ENCODE peak calls at places on chromosomes 7 and 10, in six cellular contexts. I, C, G, K, U and H are unnamed samples.

GRCh38 chr10:100908378-100908777 is 4.4 kb upstream of the SLF2 start:
- DNase-seq in K (no peak), C (no peak), G (no peak), I (no peak), U (no peak), H (no peak)

GRCh38 chr7:150368884-150369739 is 490 bp downstream of the REPIN1 start:
- DNase-seq in U (peak), G (peak), C (peak), I (peak), K (peak), H (no peak)

GRCh38 chr10:64515975-64516699 is 994.9 kb downstream of the REEP3 start:
- DNase-seq in U (no peak), K (no peak), I (no peak), C (no peak), G (no peak), H (no peak)

GRCh38 chr7:155198901-155199845 is 98.5 kb upstream of the INSIG1 start:
- DNase-seq in K (no peak), C (peak), U (no peak), I (no peak), G (no peak), H (no peak)

GRCh38 chr10:63247771-63248170 is 114.6 kb downstream of the NRBF2 start:
- DNase-seq in I (no peak), C (no peak), G (no peak), K (no peak), U (no peak), H (no peak)

GRCh38 chr7:4607321-4607729 is 74.8 kb upstream of the FOXK1 start:
- DNase-seq in K (no peak), G (peak), I (no peak), C (no peak), U (no peak), H (no peak)

GRCh38 chr7:43211276-43211675 is 98.8 kb downstream of the HECW1 start:
- DNase-seq in G (peak), U (no peak), I (no peak), C (no peak), K (no peak), H (no peak)

GRCh38 chr7:155580367-155580766 is 34.0 kb upstream of the CNPY1 start:
- DNase-seq in U (no peak), G (no peak), K (no peak), C (no peak), I (no peak), H (no peak)

GRCh38 chr7:6652446-6653011 is 15.4 kb downstream of the ZNF316 start:
- DNase-seq in I (peak), U (no peak), G (no peak), K (no peak), C (no peak), H (no peak)

GRCh38 chr7:132785861-132786260 is 209.6 kb upstream of the PLXNA4 start:
- DNase-seq in U (no peak), I (no peak), K (no peak), G (no peak), C (no peak), H (no peak)

GRCh38 chr7:91512958-91513357 is 248.7 kb downstream of the FZD1 start:
- DNase-seq in G (no peak), K (no peak), U (no peak), C (no peak), I (no peak), H (no peak)

GRCh38 chr10:78236416-78237015 is 202.9 kb downstream of the RPS24 start:
- DNase-seq in G (no peak), C (no peak), K (no peak), U (no peak), I (no peak), H (no peak)

GRCh38 chr10:86389441-86390193 is 23.0 kb upstream of the GRID1 start:
- DNase-seq in I (no peak), K (peak), C (peak), G (peak), U (peak), H (no peak)

GRCh38 chr10:133537551-133538545 is 10.7 kb downstream of the CYP2E1 start:
- DNase-seq in C (no peak), U (no peak), G (no peak), K (no peak), I (no peak), H (no peak)

GRCh38 chr10:132310701-132311337 is 3.1 kb upstream of the STK32C start:
- DNase-seq in C (no peak), K (no peak), I (peak), U (no peak), G (no peak), H (no peak)

GRCh38 chr10:79333513-79333912 is 13.8 kb upstream of the PPIF start:
- DNase-seq in G (no peak), K (no peak), U (no peak), I (no peak), C (peak), H (no peak)

GRCh38 chr7:74226633-74227032 is 16.8 kb downstream of the LAT2 start:
- DNase-seq in I (no peak), C (no peak), U (no peak), G (no peak), K (no peak), H (no peak)

GRCh38 chr7:129707910-129708490 is 96.5 kb downstream of the NRF1 start:
- DNase-seq in C (no peak), U (no peak), G (no peak), K (no peak), I (no peak), H (no peak)

GRCh38 chr10:43305881-43306280 is 39.0 kb upstream of the RASGEF1A start:
- DNase-seq in K (no peak), C (peak), U (no peak), I (no peak), G (no peak), H (no peak)

GRCh38 chr10:13201132-13201531 is 33.0 kb downstream of the UCMA start:
- DNase-seq in C (no peak), G (no peak), U (no peak), I (no peak), K (no peak), H (peak)

GRCh38 chr7:38478404-38478803 is 152.8 kb downstream of the AMPH start:
- DNase-seq in U (no peak), C (no peak), K (no peak), I (no peak), G (no peak), H (peak)

GRCh38 chr7:28096713-28097112 is 83.9 kb downstream of the JAZF1 start:
- DNase-seq in G (peak), U (peak), C (peak), I (no peak), K (no peak), H (no peak)

GRCh38 chr7:80224416-80224815 is 89.8 kb downstream of the GNAI1 start:
- DNase-seq in K (no peak), U (no peak), I (no peak), G (no peak), C (no peak), H (no peak)

GRCh38 chr7:65216469-65216868 is 157.2 kb upstream of the ZNF92 start:
- DNase-seq in I (peak), G (peak), C (peak), U (no peak), K (peak), H (peak)

GRCh38 chr7:473211-473734 is 46.4 kb downstream of the PDGFA start:
- DNase-seq in U (no peak), G (no peak), C (no peak), K (peak), I (no peak), H (no peak)

GRCh38 chr7:124813962-124814798 is 48.6 kb upstream of the GPR37 start:
- DNase-seq in I (no peak), K (no peak), U (no peak), C (no peak), G (no peak), H (no peak)

GRCh38 chr7:129006636-129007414 is 48.1 kb downstream of the TNPO3 start:
- DNase-seq in U (no peak), C (no peak), I (no peak), G (no peak), K (no peak), H (no peak)

GRCh38 chr10:11149499-11149898 is 131.8 kb downstream of the CELF2 start:
- DNase-seq in C (no peak), G (no peak), U (no peak), I (no peak), K (no peak), H (no peak)

GRCh38 chr7:16421333-16422099 is at the start of gene CRPPA:
- DNase-seq in I (peak), U (no peak), C (peak), G (peak), K (peak), H (peak)

GRCh38 chr7:98357751-98358161 is 43.1 kb downstream of the BAIAP2L1 start:
- DNase-seq in U (no peak), I (no peak), K (no peak), C (peak), G (no peak), H (no peak)

GRCh38 chr10:71319042-71319799 is at the start of gene SLC29A3:
- DNase-seq in G (peak), C (peak), U (peak), K (peak), I (peak), H (no peak)

GRCh38 chr10:12710594-12711343 is 290.7 kb downstream of the CCDC3 start:
- DNase-seq in C (peak), G (peak), U (peak), I (peak), K (peak), H (no peak)

DNA sequence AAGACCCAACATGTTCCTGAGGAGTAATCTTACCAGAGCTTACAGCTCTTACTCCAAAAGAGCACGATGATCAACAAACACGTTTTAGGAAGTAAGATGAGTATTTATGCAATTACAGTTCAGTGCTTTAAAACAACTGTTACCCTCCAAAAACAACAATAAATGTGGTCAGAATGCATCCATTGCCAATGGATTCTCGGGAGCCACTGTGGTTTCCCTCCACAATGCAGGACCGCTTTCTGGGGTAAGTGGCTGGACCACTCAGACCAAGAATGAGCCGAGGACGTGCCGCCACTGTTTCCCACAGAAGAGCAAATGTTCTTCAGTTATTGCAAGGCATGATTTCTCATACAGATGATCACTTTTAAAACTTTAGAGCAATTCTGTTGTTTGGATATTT is 232.3 kb upstream of the MKLN1 start:
- DNase-seq in C (peak), U (no peak), G (no peak), K (no peak), I (no peak), H (no peak)
- H3K27ac ChIP-seq in C (no peak), U (no peak), G (no peak), K (no peak), I (no peak), H (no peak)

GRCh38 chr7:50366311-50366710 is 61.8 kb downstream of the IKZF1 start:
- DNase-seq in G (no peak), I (no peak), C (no peak), U (no peak), K (no peak), H (no peak)
- H3K27ac ChIP-seq in G (no peak), I (peak), C (no peak), U (no peak), K (no peak), H (no peak)

GRCh38 chr10:119120875-119121274 is 17.0 kb downstream of the DENND10 start:
- DNase-seq in U (no peak), G (no peak), I (no peak), C (no peak), K (no peak), H (no peak)
- H3K27ac ChIP-seq in U (peak), G (no peak), I (no peak), C (peak), K (no peak), H (no peak)

GRCh38 chr10:125152646-125153368 is 7.6 kb downstream of the CTBP2 start:
- DNase-seq in G (peak), K (peak), I (no peak), C (peak), U (no peak), H (no peak)
- H3K27ac ChIP-seq in G (no peak), K (peak), I (no peak), C (no peak), U (peak), H (peak)

GRCh38 chr7:45112648-45113047 is 1.2 kb upstream of the TBRG4 start:
- DNase-seq in U (no peak), C (peak), G (no peak), I (no peak), K (no peak), H (no peak)
- H3K27ac ChIP-seq in U (no peak), C (peak), G (peak), I (no peak), K (no peak), H (no peak)

GRCh38 chr10:91590142-91590903 is 42.5 kb downstream of the PPP1R3C start:
- DNase-seq in I (no peak), C (peak), U (peak), K (peak), G (no peak), H (no peak)

GRCh38 chr10:91590904-91591791 is 41.7 kb downstream of the PPP1R3C start:
- DNase-seq in I (no peak), G (no peak), U (no peak), C (peak), K (peak), H (no peak)

GRCh38 chr10:91592282-91593020 is 40.4 kb downstream of the PPP1R3C start:
- DNase-seq in K (no peak), G (no peak), U (no peak), C (no peak), I (no peak), H (no peak)

GRCh38 chr10:91591792-91592165 is 41.1 kb downstream of the PPP1R3C start:
- DNase-seq in G (no peak), C (no peak), I (no peak), K (no peak), U (no peak), H (no peak)

GRCh38 chr10:91593366-91593765 is 39.5 kb downstream of the PPP1R3C start:
- DNase-seq in I (no peak), G (no peak), C (no peak), K (no peak), U (no peak), H (no peak)
- H3K27ac ChIP-seq in I (no peak), G (no peak), C (peak), K (no peak), U (peak), H (no peak)

DNA sequence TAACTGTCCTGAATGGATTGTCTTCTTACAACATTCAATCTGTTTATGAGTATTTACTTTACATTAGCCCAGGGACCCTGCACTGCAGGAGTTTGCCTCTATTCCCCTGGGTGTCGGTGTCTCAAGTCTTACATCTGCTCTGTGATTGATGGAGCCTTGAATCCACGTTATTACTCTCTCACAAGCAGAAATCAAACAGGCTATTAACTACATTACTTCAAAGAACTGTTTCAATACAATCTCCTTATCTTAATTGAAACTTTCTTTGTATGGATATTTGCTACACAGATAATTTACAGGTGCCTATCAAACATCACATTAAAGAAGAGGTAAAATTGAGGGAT is 3.1 kb upstream of the ARID5B start:
- DNase-seq in I (no peak), C (no peak), G (no peak), U (no peak), K (no peak), H (no peak)
- H3K27ac ChIP-seq in I (no peak), C (no peak), G (no peak), U (no peak), K (no peak), H (peak)